ENCODE peak calls at places on chromosomes 6 and 20, in six cellular contexts. P, J, V, L, D and U are unnamed samples.
A peak's percentile ranks its signal among the peaks of the same experiment; 100 is the strongest.

GRCh38 chr20:8722277-8722928 is 346.5 kb upstream of the PLCB4 start:
- DNase-seq in P (peak; percentile 57), J (peak; percentile 77), V (no peak), L (peak; percentile 76), D (no peak), U (peak; percentile 84)

GRCh38 chr6:30885481-30885998 is 1.2 kb downstream of the DDR1 start:
- DNase-seq in P (peak; percentile 32), J (peak; percentile 18), V (no peak), L (peak; percentile 48), D (peak; percentile 26), U (peak; percentile 16)

GRCh38 chr6:122014961-122015360 is 384.5 kb upstream of the HSF2 start:
- DNase-seq in P (no peak), J (peak; percentile 90), V (no peak), L (no peak), D (no peak), U (peak; percentile 8)

GRCh38 chr20:41738584-41739193 is 120.5 kb upstream of the CHD6 start:
- DNase-seq in P (peak; percentile 41), J (peak; percentile 31), V (no peak), L (peak; percentile 68), D (peak; percentile 64), U (peak; percentile 69)

GRCh38 chr6:105646391-105646867 is 243.5 kb upstream of the PREP start:
- DNase-seq in P (no peak), J (peak; percentile 13), V (no peak), L (no peak), D (no peak), U (no peak)

GRCh38 chr20:22684072-22684762 is 99.8 kb upstream of the FOXA2 start:
- DNase-seq in P (peak; percentile 79), J (peak; percentile 67), V (peak; percentile 47), L (peak; percentile 86), D (peak; percentile 85), U (peak; percentile 49)

GRCh38 chr6:22612241-22612640 is 42.9 kb downstream of the HDGFL1 start:
- DNase-seq in P (no peak), J (peak; percentile 60), V (no peak), L (no peak), D (no peak), U (no peak)

GRCh38 chr20:13082366-13082765 is 73.6 kb downstream of the SPTLC3 start:
- DNase-seq in P (no peak), J (no peak), V (no peak), L (no peak), D (no peak), U (no peak)

GRCh38 chr20:61694666-61695065 is 371.0 kb downstream of the TAF4 start:
- DNase-seq in P (no peak), J (no peak), V (no peak), L (no peak), D (no peak), U (no peak)

GRCh38 chr20:18689557-18689956 is 101.7 kb downstream of the DTD1 start:
- DNase-seq in P (no peak), J (no peak), V (no peak), L (no peak), D (no peak), U (no peak)

GRCh38 chr20:11012975-11013374 is 339.2 kb upstream of the JAG1 start:
- DNase-seq in P (no peak), J (peak; percentile 50), V (no peak), L (no peak), D (no peak), U (no peak)

GRCh38 chr20:62651285-62652021 is 9.2 kb downstream of the SLCO4A1 start:
- DNase-seq in P (no peak), J (peak; percentile 49), V (no peak), L (no peak), D (no peak), U (peak; percentile 64)

GRCh38 chr20:23199356-23199755 is 113.2 kb upstream of the CD93 start:
- DNase-seq in P (no peak), J (no peak), V (no peak), L (peak; percentile 60), D (no peak), U (no peak)

GRCh38 chr6:134138226-134138975 is 86.0 kb upstream of the SLC2A12 start:
- DNase-seq in P (no peak), J (peak; percentile 55), V (no peak), L (no peak), D (no peak), U (no peak)

GRCh38 chr20:43831496-43832065 is 83.1 kb upstream of the TOX2 start:
- DNase-seq in P (no peak), J (no peak), V (no peak), L (no peak), D (no peak), U (no peak)

GRCh38 chr6:13243033-13243432 is 85.3 kb downstream of the TBC1D7 start:
- DNase-seq in P (no peak), J (peak; percentile 7), V (no peak), L (no peak), D (no peak), U (no peak)

GRCh38 chr6:57421503-57421902 is 104.1 kb downstream of the PRIM2 start:
- DNase-seq in P (no peak), J (no peak), V (no peak), L (no peak), D (no peak), U (no peak)

GRCh38 chr20:56458227-56458821 is 10.1 kb upstream of the RTF2 start:
- DNase-seq in P (no peak), J (no peak), V (no peak), L (no peak), D (no peak), U (no peak)

GRCh38 chr6:151063339-151063738 is 176.4 kb upstream of the AKAP12 start:
- DNase-seq in P (no peak), J (peak; percentile 72), V (no peak), L (no peak), D (no peak), U (no peak)

GRCh38 chr20:3471397-3472021 is 691 bp downstream of the ATRN start:
- DNase-seq in P (no peak), J (no peak), V (no peak), L (no peak), D (no peak), U (no peak)

GRCh38 chr6:2868637-2869379 is 27.1 kb upstream of the SERPINB1 start:
- DNase-seq in P (no peak), J (no peak), V (no peak), L (no peak), D (no peak), U (no peak)

GRCh38 chr6:165585060-165585459 is 78.0 kb downstream of the PDE10A start:
- DNase-seq in P (no peak), J (peak; percentile 81), V (no peak), L (no peak), D (no peak), U (no peak)

GRCh38 chr20:53216856-53217576 is 244.9 kb downstream of the TSHZ2 start:
- DNase-seq in P (peak; percentile 47), J (no peak), V (peak; percentile 68), L (peak; percentile 73), D (peak; percentile 89), U (peak; percentile 78)

GRCh38 chr20:25052255-25053206 is 5.4 kb downstream of the ACSS1 start:
- DNase-seq in P (no peak), J (no peak), V (no peak), L (no peak), D (no peak), U (no peak)

DNA sequence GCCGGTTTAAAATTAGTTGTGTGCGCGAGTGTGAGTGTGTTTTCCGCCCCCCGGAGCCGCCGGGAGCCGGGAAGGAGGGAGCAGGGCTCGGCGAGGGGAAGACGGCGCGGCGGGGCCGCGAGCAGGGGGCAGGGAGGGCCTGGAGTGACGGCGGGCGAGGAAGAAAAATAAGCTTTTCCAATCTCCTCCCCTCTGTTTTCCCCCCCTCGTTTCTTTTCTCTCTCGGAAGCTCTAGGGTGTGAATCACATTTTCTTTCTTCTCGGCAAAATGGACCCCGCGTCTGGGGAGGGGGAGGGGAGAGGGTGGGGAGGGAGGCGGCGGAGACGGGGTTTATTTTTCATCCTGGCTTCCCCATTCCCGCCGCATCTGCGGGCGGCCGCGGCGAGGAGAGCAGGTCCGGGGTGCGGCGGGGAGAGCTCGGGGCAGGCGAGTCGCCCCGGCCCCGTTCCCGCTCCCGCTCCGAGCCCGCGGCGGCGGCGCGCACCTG is 881 bp downstream of the BICRAL start:
- DNase-seq in P (peak; percentile 78), J (peak; percentile 90), V (no peak), L (peak; percentile 91), D (peak; percentile 64), U (peak; percentile 50)
- H3K23ac ChIP-seq in P (peak overlapping the region; percentile 99), J (no peak overlapping the region), V (no peak overlapping the region), L (peak overlapping the region; percentile 71), D (no peak overlapping the region), U (no peak overlapping the region)

GRCh38 chr6:1605822-1606532 is 3.7 kb upstream of the FOXC1 start:
- DNase-seq in P (no peak), J (no peak), V (no peak), L (no peak), D (no peak), U (no peak)

GRCh38 chr6:1604991-1605821 is 4.5 kb upstream of the FOXC1 start:
- DNase-seq in P (no peak), J (no peak), V (no peak), L (no peak), D (no peak), U (no peak)

GRCh38 chr6:1607236-1607556 is 2.5 kb upstream of the FOXC1 start:
- DNase-seq in P (no peak), J (no peak), V (no peak), L (no peak), D (no peak), U (no peak)

GRCh38 chr6:1607557-1608221 is 2.0 kb upstream of the FOXC1 start:
- DNase-seq in P (no peak), J (no peak), V (peak; percentile 75), L (peak; percentile 90), D (peak; percentile 91), U (peak; percentile 89)

GRCh38 chr6:1606533-1607235 is 3.0 kb upstream of the FOXC1 start:
- DNase-seq in P (no peak), J (no peak), V (no peak), L (peak; percentile 85), D (peak; percentile 80), U (peak; percentile 32)
- H3K27ac ChIP-seq in P (no peak overlapping the region), J (no peak overlapping the region), V (no peak overlapping the region), L (no peak overlapping the region), D (no peak overlapping the region), U (no peak overlapping the region)

DNA sequence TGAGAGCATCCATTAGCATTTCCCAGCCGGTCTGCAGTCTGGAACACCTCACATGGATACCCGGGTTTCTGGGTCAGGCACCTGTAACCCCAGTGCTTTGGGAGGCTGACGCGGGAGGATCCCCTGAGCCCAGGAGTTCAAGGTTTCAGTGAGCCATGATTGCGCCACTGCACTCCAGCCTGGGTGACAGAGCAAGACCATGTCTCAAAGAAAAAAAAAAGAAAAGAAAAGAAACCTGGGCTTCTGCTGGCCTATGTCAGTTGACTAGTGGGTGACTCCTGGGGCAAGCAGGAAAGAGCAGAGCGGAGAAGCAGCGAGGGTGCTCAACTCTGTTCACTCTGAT is 90.2 kb downstream of the TCP11 start:
- DNase-seq in P (no peak), J (no peak), V (no peak), L (no peak), D (no peak), U (no peak)
- H3K18ac ChIP-seq in P (no peak overlapping the region), J (peak overlapping the region; percentile 74), V (no peak overlapping the region), L (no peak overlapping the region), D (no peak overlapping the region), U (no peak overlapping the region)

GRCh38 chr20:14892782-14893181 is 555.4 kb upstream of the FLRT3 start:
- DNase-seq in P (no peak), J (no peak), V (no peak), L (no peak), D (no peak), U (no peak)
- H3K23ac ChIP-seq in P (no peak overlapping the region), J (no peak overlapping the region), V (no peak overlapping the region), L (no peak overlapping the region), D (no peak overlapping the region), U (no peak overlapping the region)